ENCODE peak calls at places on chromosomes 3 and 15, in eight cellular contexts. C is bronchial epithelial cell, G is hepatocyte, A is cardiac muscle cell, X is dorsolateral prefrontal cortex, R is RWPE2, W is tibial artery, S is HFF-Myc. H is an unnamed sample.

GRCh38 chr15:55884223-55884622 is 109.2 kb downstream of the NEDD4 start:
- DNase-seq in C (no peak), S (no peak), X (no peak), R (no peak), A (peak; percentile 48), W (no peak), G (no peak), H (peak; percentile 1)

GRCh38 chr15:83980637-83981036 is 254.9 kb upstream of the GOLGA6L4 start:
- DNase-seq in X (no peak), R (no peak), C (no peak), S (no peak), A (no peak), G (no peak), W (no peak), H (no peak)

GRCh38 chr15:70240082-70240481 is 142.4 kb upstream of the TLE3 start:
- DNase-seq in G (no peak), W (no peak), X (no peak), C (no peak), A (no peak), R (peak; percentile 19), S (no peak), H (no peak)

GRCh38 chr3:115081444-115081843 is 65.6 kb downstream of the ZBTB20 start:
- DNase-seq in C (no peak), W (no peak), X (no peak), A (no peak), S (no peak), R (no peak), G (no peak), H (no peak)

GRCh38 chr3:42052132-42052866 is 38.9 kb upstream of the TRAK1 start:
- DNase-seq in W (no peak), C (no peak), A (peak; percentile 94), R (no peak), S (no peak), G (peak; percentile 7), X (no peak), H (no peak)

GRCh38 chr3:142705256-142705655 is 18.6 kb upstream of the TRPC1 start:
- DNase-seq in X (no peak), R (no peak), A (peak; percentile 3), S (no peak), C (no peak), W (no peak), G (no peak), H (no peak)

GRCh38 chr3:131535596-131535995 is 32.8 kb upstream of the MRPL3 start:
- DNase-seq in R (no peak), C (peak; percentile 84), S (peak; percentile 27), A (no peak), X (no peak), G (no peak), W (no peak), H (peak; percentile 42)

GRCh38 chr15:80289558-80290277 is 37.7 kb upstream of the CTXND1 start:
- DNase-seq in X (no peak), R (no peak), G (no peak), A (no peak), S (no peak), C (no peak), W (no peak), H (no peak)

GRCh38 chr3:18232317-18232716 is 192.8 kb downstream of the SATB1 start:
- DNase-seq in X (no peak), C (peak; percentile 75), R (no peak), S (no peak), A (no peak), G (no peak), W (no peak), H (no peak)

GRCh38 chr15:45126535-45127158 is 3.0 kb downstream of the DUOXA1 start:
- DNase-seq in W (no peak), X (no peak), R (no peak), G (no peak), C (peak; percentile 55), S (no peak), A (peak; percentile 43), H (no peak)

GRCh38 chr15:52139599-52140462 is 27.3 kb upstream of the BCL2L10 start:
- DNase-seq in S (peak; percentile 52), W (peak; percentile 76), A (peak; percentile 79), C (peak; percentile 49), X (peak; percentile 69), G (peak; percentile 77), R (peak; percentile 76), H (peak; percentile 16)

GRCh38 chr15:22979699-22980188 is 424 bp downstream of the CYFIP1 start:
- DNase-seq in R (peak; percentile 64), W (peak; percentile 69), C (peak; percentile 11), G (peak; percentile 49), S (no peak), A (peak; percentile 42), X (no peak), H (no peak)

GRCh38 chr3:171064461-171064860 is 37.9 kb upstream of the SLC2A2 start:
- DNase-seq in G (no peak), A (no peak), W (no peak), R (no peak), S (no peak), C (no peak), X (no peak), H (no peak)

GRCh38 chr3:42660898-42661297 is 7.4 kb downstream of the ZBTB47 start:
- DNase-seq in G (no peak), X (peak; percentile 49), S (no peak), A (no peak), W (no peak), R (no peak), C (no peak), H (no peak)

DNA sequence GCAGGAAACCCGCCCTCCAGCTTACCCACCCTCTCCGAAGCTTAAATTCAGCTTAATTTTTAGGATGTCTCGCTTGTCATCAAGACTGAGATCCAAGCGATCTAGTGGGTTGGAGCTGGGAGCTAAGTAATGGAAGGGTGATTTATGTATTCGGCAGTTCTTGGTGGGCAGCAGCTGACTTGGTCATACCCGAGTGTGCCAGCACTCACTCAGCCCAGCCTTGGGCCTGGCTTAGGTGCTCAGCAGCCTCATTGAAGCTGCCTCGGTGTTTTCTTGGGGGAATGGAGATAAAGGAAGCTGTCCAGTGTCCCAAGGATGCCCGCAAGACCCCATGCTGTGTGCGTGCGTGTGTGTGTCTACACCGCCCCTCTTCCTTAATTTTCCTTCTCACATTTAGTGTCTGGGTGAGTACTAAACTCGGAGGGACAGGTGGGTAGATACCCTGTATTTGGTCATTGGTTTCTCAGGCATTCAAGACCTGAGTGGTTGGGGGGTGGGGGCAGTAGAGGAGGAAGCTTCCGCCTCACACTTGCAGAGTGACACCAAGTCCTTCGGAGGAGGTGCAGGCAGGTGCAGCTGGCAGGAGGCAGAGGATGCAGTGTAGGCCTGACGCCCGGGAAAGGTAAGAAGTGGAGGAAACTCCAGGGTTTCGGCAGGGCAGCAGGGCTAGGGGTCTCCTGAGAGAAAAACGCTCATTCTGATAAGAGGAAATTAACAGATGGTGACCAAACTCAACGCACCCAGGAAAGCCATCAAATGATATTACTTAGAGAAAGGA is 92.8 kb downstream of the PCSK6 start:
- DNase-seq in X (no peak), G (no peak), C (no peak), S (no peak), W (no peak), R (no peak), A (no peak), H (no peak)
- H3K4me3 ChIP-seq in X (no peak overlapping the region), G (no peak overlapping the region), C (no peak overlapping the region), S (no peak overlapping the region), W (no peak overlapping the region), R (no peak overlapping the region), A (no peak overlapping the region), H (no peak overlapping the region)

DNA sequence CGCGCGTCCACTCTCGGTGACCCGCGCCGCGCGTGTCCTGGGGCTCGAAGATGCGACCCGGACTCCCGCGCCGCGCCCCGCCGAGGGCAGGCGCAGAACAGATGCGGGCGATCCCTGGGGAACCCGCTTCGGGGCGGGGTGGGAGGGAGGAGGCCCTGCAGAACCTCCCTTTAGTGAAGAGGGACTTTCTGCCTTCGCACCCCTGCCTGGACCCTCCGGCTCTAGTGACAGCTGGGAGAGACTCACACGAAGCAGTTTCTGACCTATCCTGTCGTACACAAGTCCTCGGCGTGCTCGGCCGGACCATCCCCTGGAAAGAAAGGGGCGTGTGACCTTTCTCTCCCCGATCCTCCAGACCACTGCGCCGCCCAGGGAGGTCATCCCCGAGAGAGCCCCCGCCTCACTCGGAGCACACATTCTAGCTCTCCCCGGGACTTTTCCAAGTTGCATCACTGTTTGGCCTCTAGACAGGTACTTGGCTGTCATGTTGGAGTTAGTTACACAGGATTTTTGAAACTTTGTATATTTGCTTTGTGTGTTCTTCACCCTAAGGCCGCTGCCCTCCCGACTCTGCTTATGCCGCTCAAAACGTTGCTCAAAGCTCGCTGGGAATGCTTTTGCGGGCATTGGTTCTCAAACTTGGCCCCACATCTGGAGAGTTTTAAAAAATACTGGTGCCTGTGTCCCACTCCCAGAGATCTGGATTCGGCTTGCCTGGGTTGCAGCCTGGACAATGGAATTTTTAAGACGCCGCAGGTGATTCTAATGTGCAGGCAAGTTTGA is 581 bp downstream of the CGNL1 start:
- DNase-seq in X (no peak), G (peak; percentile 53), S (no peak), W (peak; percentile 69), C (peak; percentile 18), R (no peak), A (peak; percentile 39), H (no peak)
- H3K4me3 ChIP-seq in X (peak overlapping the region; percentile 75), G (peak overlapping the region; percentile 62), S (peak overlapping the region; percentile 37), W (peak overlapping the region; percentile 65), C (peak overlapping the region; percentile 46), R (peak overlapping the region; percentile 49), A (peak overlapping the region; percentile 97), H (peak overlapping the region; percentile 54)

DNA sequence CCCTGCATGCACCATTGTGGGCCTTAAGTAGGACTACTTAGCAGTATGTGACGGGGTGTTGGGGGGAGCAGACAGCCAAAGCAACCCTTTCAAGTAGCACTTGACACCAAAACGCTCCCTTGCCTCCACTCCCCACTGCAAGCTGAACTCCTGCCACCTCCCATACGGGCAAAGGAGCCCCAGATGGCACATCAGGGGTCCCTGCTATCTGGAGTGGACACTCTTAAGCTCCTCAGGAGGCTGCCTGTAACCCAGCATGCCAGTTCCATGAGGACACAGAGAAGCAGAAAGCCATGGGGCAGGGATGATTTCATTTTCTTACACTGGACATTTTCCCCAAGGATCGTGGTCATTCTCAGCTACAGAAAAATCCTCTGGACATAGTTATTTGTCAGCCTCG is 98.9 kb upstream of the HACD2 start:
- DNase-seq in C (no peak), G (no peak), A (no peak), X (no peak), R (no peak), S (no peak), W (peak; percentile 54), H (no peak)
- H3K4me3 ChIP-seq in C (no peak overlapping the region), G (no peak overlapping the region), A (no peak overlapping the region), X (no peak overlapping the region), R (no peak overlapping the region), S (no peak overlapping the region), W (peak overlapping the region; percentile 10), H (no peak overlapping the region)

DNA sequence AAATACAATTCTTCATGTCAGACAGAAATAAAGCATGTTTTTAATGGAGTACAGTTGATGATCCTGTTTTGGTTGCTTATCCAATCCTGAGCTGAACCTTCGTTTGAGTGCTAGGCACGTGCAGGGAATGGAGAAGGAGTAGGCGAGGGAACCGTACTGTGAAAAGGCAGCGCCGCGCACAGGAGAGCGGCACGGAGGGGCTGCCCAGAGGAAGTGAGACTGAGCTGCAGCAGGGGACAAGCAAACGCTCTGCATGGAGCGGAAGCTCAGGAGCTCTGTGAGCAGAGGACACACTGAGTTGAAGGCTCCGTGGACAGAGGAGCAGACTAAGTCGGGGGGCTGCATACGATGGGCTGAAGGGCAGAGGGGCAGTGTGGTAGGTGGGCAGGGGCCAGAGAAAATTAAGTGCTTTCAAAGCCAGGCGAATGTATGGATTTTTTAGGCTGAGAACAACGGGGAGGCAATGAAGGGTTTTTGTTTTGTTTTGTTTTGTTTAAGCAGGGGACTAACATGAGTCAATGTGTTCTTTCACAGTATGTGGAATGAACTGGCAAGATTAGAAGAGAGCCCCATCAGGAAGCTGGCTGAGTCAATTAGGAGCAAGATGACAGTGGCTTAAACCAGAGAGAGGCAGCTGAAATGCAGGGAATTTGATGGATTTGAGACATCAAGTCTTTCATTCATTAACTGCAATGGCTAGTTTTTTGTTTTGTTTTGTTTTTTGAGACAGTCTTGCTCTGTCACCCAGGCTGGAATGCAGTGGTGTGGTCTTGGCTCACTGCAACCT is 23.8 kb upstream of the TM2D3 start:
- DNase-seq in S (no peak), C (peak; percentile 81), X (no peak), R (no peak), A (peak; percentile 83), W (no peak), G (no peak), H (peak; percentile 43)
- H3K4me3 ChIP-seq in S (no peak overlapping the region), C (no peak overlapping the region), X (peak overlapping the region; percentile 30), R (no peak overlapping the region), A (no peak overlapping the region), W (no peak overlapping the region), G (no peak overlapping the region), H (no peak overlapping the region)

H was measured in skeletal muscle cell.